ENCODE peak calls at places on chromosomes 3 and 15, in four cellular contexts. R is heart left ventricle, J is left ventricle myocardium inferior, H is breast epithelium. S is an unnamed sample. For H3K4me1 and H3K36me3, the result is how much of the 10 kb centered on the place peaks cover.

GRCh38 chr3:18351823-18352744 is 73.1 kb downstream of the SATB1 start:
- DNase-seq in R (no peak), J (no peak), H (peak), S (no peak)

GRCh38 chr3:105062853-105063252 is 303.9 kb upstream of the ALCAM start:
- DNase-seq in R (no peak), J (no peak), H (no peak), S (no peak)

GRCh38 chr15:56758770-56759449 is 25.6 kb upstream of the ZNF280D start:
- DNase-seq in R (no peak), J (no peak), H (no peak), S (no peak)

GRCh38 chr3:70979983-70980645 is 603.4 kb downstream of the FOXP1 start:
- DNase-seq in R (no peak), J (no peak), H (no peak), S (no peak)

GRCh38 chr3:138479355-138479964 is 45.0 kb downstream of the ESYT3 start:
- DNase-seq in R (no peak), J (no peak), H (no peak), S (peak)

GRCh38 chr3:62500556-62501294 is 127.4 kb upstream of the FEZF2 start:
- DNase-seq in R (no peak), J (no peak), H (no peak), S (no peak)

GRCh38 chr15:55774113-55774970 is 31.4 kb upstream of the PRTG start:
- DNase-seq in R (no peak), J (peak), H (no peak), S (peak)

GRCh38 chr3:16137044-16137443 is 37.4 kb upstream of the GALNT15 start:
- DNase-seq in R (no peak), J (no peak), H (no peak), S (no peak)

GRCh38 chr3:171407746-171408145 is 52.5 kb downstream of the TNIK start:
- DNase-seq in R (no peak), J (no peak), H (no peak), S (no peak)

GRCh38 chr3:73727117-73727802 is 102.5 kb upstream of the PDZRN3 start:
- DNase-seq in R (no peak), J (no peak), H (no peak), S (no peak)

GRCh38 chr3:1118074-1118473 is 25.2 kb downstream of the CNTN6 start:
- DNase-seq in R (no peak), J (no peak), H (no peak), S (no peak)
- H3K4me1 ChIP-seq in R (under half), J (under half), H (under half), S (under half)

GRCh38 chr15:62928242-62928995 is 114.1 kb upstream of the TPM1 start:
- DNase-seq in R (peak), J (no peak), H (no peak), S (no peak)
- TF ChIP-seq CTCF in R (no peak), J (peak), H (no peak), S (no peak)

DNA sequence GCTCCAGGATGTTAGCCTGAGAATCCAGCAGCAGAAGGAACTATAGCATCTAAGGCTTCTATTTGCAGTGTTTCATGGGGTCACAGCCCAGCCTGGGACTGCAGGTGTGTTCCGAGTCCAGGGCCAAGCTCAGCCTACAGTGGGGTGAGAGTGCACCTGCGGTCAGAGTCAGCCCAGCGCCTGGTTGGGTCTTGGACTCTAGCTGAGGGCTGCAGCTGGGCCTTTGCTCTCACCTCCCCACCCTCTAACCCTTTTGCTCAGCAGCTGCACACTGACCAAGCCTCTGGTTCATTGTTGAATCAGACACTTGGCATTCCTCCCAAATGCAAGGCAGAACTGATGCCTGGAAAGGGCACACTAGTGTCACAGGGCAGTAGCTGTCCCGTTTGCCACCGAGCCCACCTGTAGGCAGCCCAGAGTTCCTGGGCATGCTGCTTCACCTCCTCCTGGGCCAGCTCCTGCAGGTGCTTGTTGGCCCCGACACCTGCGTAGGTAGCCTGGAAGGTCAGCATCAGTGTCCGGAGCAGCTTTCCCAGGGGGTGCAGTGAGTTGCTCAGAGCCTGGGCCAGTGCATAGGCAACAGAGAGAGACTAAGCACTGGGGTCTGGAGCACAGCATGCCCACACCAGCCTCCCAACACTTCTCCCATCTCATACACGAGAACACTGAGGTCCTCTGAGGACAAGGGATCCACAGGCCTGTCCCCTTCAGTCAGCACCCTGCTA is 17.5 kb downstream of the ALS2CL start:
- DNase-seq in R (peak), J (peak), H (no peak), S (no peak)
- H3K36me3 ChIP-seq in R (under half), J (half or more), H (under half), S (under half)

DNA sequence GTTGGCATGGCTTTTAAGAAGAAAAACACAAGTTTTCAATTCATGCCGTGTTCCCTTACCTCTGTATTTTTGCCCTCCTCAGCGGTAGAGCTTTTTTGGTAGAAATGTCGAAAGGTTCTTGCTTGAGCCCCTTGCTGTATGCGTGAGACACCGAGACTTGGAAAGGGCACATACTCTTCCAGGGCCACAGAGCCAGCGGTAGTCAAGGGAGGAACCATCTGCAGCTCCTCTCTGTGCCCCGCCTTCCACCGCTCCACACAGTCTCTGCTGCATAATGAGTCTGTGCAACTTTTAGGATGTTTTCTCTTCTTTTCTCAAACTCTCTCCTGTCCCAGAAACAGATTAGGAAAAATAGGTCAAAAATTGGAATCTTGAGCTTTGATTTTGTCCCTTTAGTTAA is 77.5 kb downstream of the LPP start:
- DNase-seq in R (no peak), J (no peak), H (no peak), S (no peak)
- H3K4me1 ChIP-seq in R (under half), J (half or more), H (under half), S (under half)